ENCODE peak calls at places on chromosomes 2 and 18, in seven cellular contexts. A, Y, R, B, W, G and X are unnamed samples.

GRCh38 chr2:75592028-75592427 is 31.3 kb upstream of the EVA1A start:
- DNase-seq in A (no peak), Y (no peak), R (no peak), B (no peak), W (peak; percentile 38), G (no peak), X (no peak)

GRCh38 chr18:48827321-48828200 is 123.2 kb downstream of the SMAD7 start:
- DNase-seq in A (no peak), Y (peak; percentile 24), R (peak; percentile 2), B (no peak), W (peak; percentile 70), G (no peak), X (no peak)

GRCh38 chr18:70659026-70659726 is 370.3 kb downstream of the SOCS6 start:
- DNase-seq in A (peak; percentile 43), Y (no peak), R (peak; percentile 41), B (no peak), W (peak; percentile 97), G (no peak), X (no peak)

GRCh38 chr2:199798881-199799580 is 52.0 kb downstream of the FTCDNL1 start:
- DNase-seq in A (no peak), Y (no peak), R (no peak), B (no peak), W (peak; percentile 71), G (no peak), X (peak; percentile 72)

GRCh38 chr2:64992218-64992617 is 3.0 kb downstream of the SLC1A4 start:
- DNase-seq in A (no peak), Y (no peak), R (no peak), B (no peak), W (no peak), G (no peak), X (no peak)

GRCh38 chr2:117980783-117981676 is 32.8 kb downstream of the CCDC93 start:
- DNase-seq in A (no peak), Y (no peak), R (no peak), B (no peak), W (peak; percentile 90), G (no peak), X (no peak)

GRCh38 chr2:75528221-75528977 is 32.3 kb downstream of the EVA1A start:
- DNase-seq in A (no peak), Y (no peak), R (no peak), B (no peak), W (no peak), G (no peak), X (peak; percentile 24)

GRCh38 chr2:32356735-32357544 is at the start of gene BIRC6:
- DNase-seq in A (peak; percentile 97), Y (peak; percentile 67), R (peak; percentile 92), B (peak; percentile 99), W (peak; percentile 98), G (peak; percentile 98), X (peak; percentile 97)

GRCh38 chr2:75481041-75481836 is 79.5 kb downstream of the EVA1A start:
- DNase-seq in A (no peak), Y (no peak), R (no peak), B (no peak), W (peak; percentile 62), G (no peak), X (no peak)

GRCh38 chr2:189819297-189819704 is 35.1 kb downstream of the PMS1 start:
- DNase-seq in A (no peak), Y (no peak), R (no peak), B (no peak), W (peak; percentile 62), G (no peak), X (no peak)

GRCh38 chr2:234427081-234428058 is 69.5 kb downstream of the ARL4C start:
- DNase-seq in A (no peak), Y (no peak), R (no peak), B (no peak), W (peak; percentile 92), G (no peak), X (no peak)

GRCh38 chr2:220356076-220356475 is 728.6 kb downstream of the SLC4A3 start:
- DNase-seq in A (no peak), Y (no peak), R (no peak), B (no peak), W (no peak), G (no peak), X (no peak)

GRCh38 chr18:58095655-58096054 is 51.6 kb downstream of the NEDD4L start:
- DNase-seq in A (no peak), Y (no peak), R (no peak), B (no peak), W (no peak), G (no peak), X (no peak)

GRCh38 chr2:31937741-31938140 is 73.1 kb downstream of the MEMO1 start:
- DNase-seq in A (no peak), Y (no peak), R (no peak), B (no peak), W (no peak), G (no peak), X (no peak)

GRCh38 chr18:71020342-71021096 is 731.7 kb downstream of the SOCS6 start:
- DNase-seq in A (no peak), Y (no peak), R (no peak), B (no peak), W (peak; percentile 56), G (no peak), X (no peak)

GRCh38 chr2:238141541-238142318 is 3.3 kb downstream of the KLHL30 start:
- DNase-seq in A (no peak), Y (no peak), R (no peak), B (no peak), W (no peak), G (peak; percentile 52), X (peak; percentile 72)

GRCh38 chr18:37476182-37476581 is 89.4 kb downstream of the CELF4 start:
- DNase-seq in A (no peak), Y (no peak), R (no peak), B (peak; percentile 56), W (peak; percentile 54), G (peak; percentile 19), X (no peak)

GRCh38 chr2:71939588-71940535 is 207.8 kb downstream of the CYP26B1 start:
- DNase-seq in A (no peak), Y (no peak), R (no peak), B (no peak), W (peak; percentile 62), G (no peak), X (no peak)

GRCh38 chr2:239945751-239946569 is 79.2 kb downstream of the NDUFA10 start:
- DNase-seq in A (no peak), Y (peak; percentile 16), R (peak; percentile 10), B (no peak), W (no peak), G (no peak), X (no peak)

GRCh38 chr2:151166410-151166809 is 95.3 kb downstream of the RBM43 start:
- DNase-seq in A (no peak), Y (no peak), R (no peak), B (no peak), W (no peak), G (no peak), X (no peak)